ENCODE peak calls at places on chromosomes 13 and 19, in seven cellular contexts. One of them, this sample, is unnamed.

GRCh38 chr13:111857846-111858560 is 208.9 kb upstream of the SOX1 start:
- DNase-seq in cardiac muscle cell: no peak
- DNase-seq in SJSA1: no peak
- DNase-seq in transverse colon: no peak
- DNase-seq in A549: no peak
- DNase-seq in lower lobe of right lung: no peak
- DNase-seq in body of pancreas: no peak
- DNase-seq in this sample: no peak

GRCh38 chr19:5166262-5166661 is 174.3 kb downstream of the PTPRS start:
- DNase-seq in cardiac muscle cell: no peak
- DNase-seq in SJSA1: no peak
- DNase-seq in transverse colon: no peak
- DNase-seq in A549: peak; percentile 25
- DNase-seq in lower lobe of right lung: no peak
- DNase-seq in body of pancreas: no peak
- DNase-seq in this sample: no peak

GRCh38 chr13:45833663-45834062 is 17.9 kb downstream of the SIAH3 start:
- DNase-seq in cardiac muscle cell: no peak
- DNase-seq in SJSA1: no peak
- DNase-seq in transverse colon: no peak
- DNase-seq in A549: no peak
- DNase-seq in lower lobe of right lung: no peak
- DNase-seq in body of pancreas: peak; percentile 46
- DNase-seq in this sample: no peak

GRCh38 chr19:18086590-18087138 is at the start of gene IL12RB1:
- DNase-seq in cardiac muscle cell: no peak
- DNase-seq in SJSA1: no peak
- DNase-seq in transverse colon: peak; percentile 47
- DNase-seq in A549: no peak
- DNase-seq in lower lobe of right lung: peak; percentile 61
- DNase-seq in body of pancreas: peak; percentile 40
- DNase-seq in this sample: peak; percentile 53

GRCh38 chr13:31209172-31209818 is 9.5 kb downstream of the B3GLCT start:
- DNase-seq in cardiac muscle cell: peak; percentile 79
- DNase-seq in SJSA1: no peak
- DNase-seq in transverse colon: peak; percentile 11
- DNase-seq in A549: no peak
- DNase-seq in lower lobe of right lung: no peak
- DNase-seq in body of pancreas: peak; percentile 33
- DNase-seq in this sample: peak; percentile 64

GRCh38 chr19:46753420-46754155 is 7.3 kb upstream of the STRN4 start:
- DNase-seq in cardiac muscle cell: peak; percentile 68
- DNase-seq in SJSA1: no peak
- DNase-seq in transverse colon: peak; percentile 78
- DNase-seq in A549: peak; percentile 79
- DNase-seq in lower lobe of right lung: no peak
- DNase-seq in body of pancreas: peak; percentile 77
- DNase-seq in this sample: no peak

GRCh38 chr13:78121001-78121400 is 202.4 kb upstream of the EDNRB start:
- DNase-seq in cardiac muscle cell: no peak
- DNase-seq in SJSA1: no peak
- DNase-seq in transverse colon: no peak
- DNase-seq in A549: no peak
- DNase-seq in lower lobe of right lung: no peak
- DNase-seq in body of pancreas: no peak
- DNase-seq in this sample: no peak

GRCh38 chr19:35261356-35262100 is 7.2 kb upstream of the USF2 start:
- DNase-seq in cardiac muscle cell: no peak
- DNase-seq in SJSA1: peak; percentile 31
- DNase-seq in transverse colon: no peak
- DNase-seq in A549: no peak
- DNase-seq in lower lobe of right lung: no peak
- DNase-seq in body of pancreas: no peak
- DNase-seq in this sample: no peak

GRCh38 chr13:35501721-35502235 is 25.3 kb upstream of the MAB21L1 start:
- DNase-seq in cardiac muscle cell: no peak
- DNase-seq in SJSA1: no peak
- DNase-seq in transverse colon: no peak
- DNase-seq in A549: no peak
- DNase-seq in lower lobe of right lung: no peak
- DNase-seq in body of pancreas: no peak
- DNase-seq in this sample: no peak

GRCh38 chr13:33487575-33488243 is 202.2 kb upstream of the STARD13 start:
- DNase-seq in cardiac muscle cell: no peak
- DNase-seq in SJSA1: no peak
- DNase-seq in transverse colon: no peak
- DNase-seq in A549: no peak
- DNase-seq in lower lobe of right lung: no peak
- DNase-seq in body of pancreas: peak; percentile 27
- DNase-seq in this sample: no peak

GRCh38 chr19:13849991-13850909 is 26.7 kb upstream of the NANOS3 start:
- DNase-seq in cardiac muscle cell: peak; percentile 56
- DNase-seq in SJSA1: peak; percentile 84
- DNase-seq in transverse colon: peak; percentile 86
- DNase-seq in A549: no peak
- DNase-seq in lower lobe of right lung: peak; percentile 91
- DNase-seq in body of pancreas: peak; percentile 86
- DNase-seq in this sample: peak; percentile 96

GRCh38 chr19:12159773-12160414 is 3.0 kb upstream of the ZNF136 start:
- DNase-seq in cardiac muscle cell: no peak
- DNase-seq in SJSA1: no peak
- DNase-seq in transverse colon: no peak
- DNase-seq in A549: no peak
- DNase-seq in lower lobe of right lung: no peak
- DNase-seq in body of pancreas: no peak
- DNase-seq in this sample: no peak

GRCh38 chr13:47472516-47472915 is 528.6 kb downstream of the SUCLA2 start:
- DNase-seq in cardiac muscle cell: no peak
- DNase-seq in SJSA1: no peak
- DNase-seq in transverse colon: no peak
- DNase-seq in A549: no peak
- DNase-seq in lower lobe of right lung: no peak
- DNase-seq in body of pancreas: no peak
- DNase-seq in this sample: no peak

GRCh38 chr19:4647676-4648644 is 8.6 kb downstream of the TNFAIP8L1 start:
- DNase-seq in cardiac muscle cell: no peak
- DNase-seq in SJSA1: no peak
- DNase-seq in transverse colon: no peak
- DNase-seq in A549: no peak
- DNase-seq in lower lobe of right lung: no peak
- DNase-seq in body of pancreas: peak; percentile 20
- DNase-seq in this sample: peak; percentile 88

GRCh38 chr19:5037936-5038335 is 69.0 kb downstream of the KDM4B start:
- DNase-seq in cardiac muscle cell: no peak
- DNase-seq in SJSA1: peak; percentile 91
- DNase-seq in transverse colon: no peak
- DNase-seq in A549: no peak
- DNase-seq in lower lobe of right lung: no peak
- DNase-seq in body of pancreas: no peak
- DNase-seq in this sample: no peak

GRCh38 chr19:41137056-41137455 is 22.8 kb downstream of the CYP2F1 start:
- DNase-seq in cardiac muscle cell: no peak
- DNase-seq in SJSA1: no peak
- DNase-seq in transverse colon: no peak
- DNase-seq in A549: no peak
- DNase-seq in lower lobe of right lung: no peak
- DNase-seq in body of pancreas: no peak
- DNase-seq in this sample: no peak

GRCh38 chr13:64819081-64819480 is 2411.1 kb downstream of the PCDH9 start:
- DNase-seq in cardiac muscle cell: no peak
- DNase-seq in SJSA1: no peak
- DNase-seq in transverse colon: no peak
- DNase-seq in A549: no peak
- DNase-seq in lower lobe of right lung: no peak
- DNase-seq in body of pancreas: no peak
- DNase-seq in this sample: no peak

GRCh38 chr19:39385629-39386411 is 5.1 kb downstream of the PAF1 start:
- DNase-seq in cardiac muscle cell: no peak
- DNase-seq in SJSA1: no peak
- DNase-seq in transverse colon: no peak
- DNase-seq in A549: no peak
- DNase-seq in lower lobe of right lung: no peak
- DNase-seq in body of pancreas: no peak
- DNase-seq in this sample: peak; percentile 53

GRCh38 chr19:3350014-3350663 is 16.2 kb upstream of the NFIC start:
- DNase-seq in cardiac muscle cell: no peak
- DNase-seq in SJSA1: no peak
- DNase-seq in transverse colon: peak; percentile 68
- DNase-seq in A549: no peak
- DNase-seq in lower lobe of right lung: no peak
- DNase-seq in body of pancreas: peak; percentile 96
- DNase-seq in this sample: peak; percentile 3

GRCh38 chr13:34914416-34914815 is 27.7 kb upstream of the NBEA start:
- DNase-seq in cardiac muscle cell: no peak
- DNase-seq in SJSA1: no peak
- DNase-seq in transverse colon: no peak
- DNase-seq in A549: no peak
- DNase-seq in lower lobe of right lung: no peak
- DNase-seq in body of pancreas: no peak
- DNase-seq in this sample: no peak

GRCh38 chr19:41957838-41958366 is 1.2 kb downstream of the RABAC1 start:
- DNase-seq in cardiac muscle cell: peak; percentile 84
- DNase-seq in SJSA1: peak; percentile 75
- DNase-seq in transverse colon: peak; percentile 86
- DNase-seq in A549: peak; percentile 100
- DNase-seq in lower lobe of right lung: peak; percentile 81
- DNase-seq in body of pancreas: peak; percentile 86
- DNase-seq in this sample: peak; percentile 77

GRCh38 chr19:35731353-35731752 is 10.9 kb downstream of the IGFLR1 start:
- DNase-seq in cardiac muscle cell: no peak
- DNase-seq in SJSA1: no peak
- DNase-seq in transverse colon: no peak
- DNase-seq in A549: no peak
- DNase-seq in lower lobe of right lung: no peak
- DNase-seq in body of pancreas: no peak
- DNase-seq in this sample: no peak

GRCh38 chr13:30114586-30115256 is 192.6 kb downstream of the KATNAL1 start:
- DNase-seq in cardiac muscle cell: peak; percentile 93
- DNase-seq in SJSA1: peak; percentile 77
- DNase-seq in transverse colon: peak; percentile 95
- DNase-seq in A549: peak; percentile 60
- DNase-seq in lower lobe of right lung: peak; percentile 94
- DNase-seq in body of pancreas: peak; percentile 92
- DNase-seq in this sample: peak; percentile 97
- H3K4me3 ChIP-seq in cardiac muscle cell: peak overlapping the region; percentile 55
- H3K4me3 ChIP-seq in SJSA1: peak overlapping the region; percentile 76
- H3K4me3 ChIP-seq in transverse colon: peak overlapping the region; percentile 65
- H3K4me3 ChIP-seq in A549: peak overlapping the region; percentile 65
- H3K4me3 ChIP-seq in lower lobe of right lung: peak overlapping the region; percentile 56
- H3K4me3 ChIP-seq in body of pancreas: peak overlapping the region; percentile 26
- H3K4me3 ChIP-seq in this sample: peak overlapping the region; percentile 67

GRCh38 chr19:7652061-7652641 is 15.2 kb downstream of the STXBP2 start:
- DNase-seq in cardiac muscle cell: peak; percentile 85
- DNase-seq in SJSA1: peak; percentile 63
- DNase-seq in transverse colon: peak; percentile 89
- DNase-seq in A549: peak; percentile 75
- DNase-seq in lower lobe of right lung: peak; percentile 91
- DNase-seq in body of pancreas: peak; percentile 94
- DNase-seq in this sample: peak; percentile 68
- H3K4me3 ChIP-seq in cardiac muscle cell: no peak overlapping the region
- H3K4me3 ChIP-seq in SJSA1: no peak overlapping the region
- H3K4me3 ChIP-seq in transverse colon: peak overlapping the region; percentile 36
- H3K4me3 ChIP-seq in A549: peak overlapping the region; percentile 31
- H3K4me3 ChIP-seq in lower lobe of right lung: peak overlapping the region; percentile 31
- H3K4me3 ChIP-seq in body of pancreas: no peak overlapping the region
- H3K4me3 ChIP-seq in this sample: peak overlapping the region; percentile 9

GRCh38 chr13:40438999-40439797 is 227.2 kb downstream of the FOXO1 start:
- DNase-seq in cardiac muscle cell: no peak
- DNase-seq in SJSA1: no peak
- DNase-seq in transverse colon: no peak
- DNase-seq in A549: no peak
- DNase-seq in lower lobe of right lung: no peak
- DNase-seq in body of pancreas: peak; percentile 31
- DNase-seq in this sample: peak; percentile 70
- H3K4me3 ChIP-seq in cardiac muscle cell: no peak overlapping the region
- H3K4me3 ChIP-seq in SJSA1: no peak overlapping the region
- H3K4me3 ChIP-seq in transverse colon: no peak overlapping the region
- H3K4me3 ChIP-seq in A549: no peak overlapping the region
- H3K4me3 ChIP-seq in lower lobe of right lung: no peak overlapping the region
- H3K4me3 ChIP-seq in body of pancreas: no peak overlapping the region
- H3K4me3 ChIP-seq in this sample: no peak overlapping the region

DNA sequence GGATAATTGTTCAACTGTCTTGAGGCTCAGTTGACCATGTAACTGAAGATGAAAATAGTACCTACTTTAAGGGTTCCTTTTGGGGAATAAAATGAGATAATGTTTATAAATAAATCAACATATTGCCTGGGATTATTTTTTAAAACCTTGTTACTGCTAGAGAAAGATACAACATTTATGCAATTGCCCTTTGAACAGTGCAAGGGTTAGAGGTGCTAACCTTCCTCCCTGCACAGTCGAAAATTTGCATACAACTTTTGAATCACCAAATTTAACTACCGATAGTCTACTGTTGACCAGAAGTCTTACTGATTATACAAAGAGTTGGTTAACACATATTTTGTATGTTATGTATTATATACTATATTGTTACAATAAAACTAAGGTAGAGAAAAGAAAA is 750.0 kb downstream of the EFNB2 start:
- DNase-seq in cardiac muscle cell: no peak
- DNase-seq in SJSA1: no peak
- DNase-seq in transverse colon: no peak
- DNase-seq in A549: no peak
- DNase-seq in lower lobe of right lung: no peak
- DNase-seq in body of pancreas: no peak
- DNase-seq in this sample: no peak
- H3K4me3 ChIP-seq in cardiac muscle cell: no peak overlapping the region
- H3K4me3 ChIP-seq in SJSA1: no peak overlapping the region
- H3K4me3 ChIP-seq in transverse colon: no peak overlapping the region
- H3K4me3 ChIP-seq in A549: no peak overlapping the region
- H3K4me3 ChIP-seq in lower lobe of right lung: no peak overlapping the region
- H3K4me3 ChIP-seq in body of pancreas: no peak overlapping the region
- H3K4me3 ChIP-seq in this sample: no peak overlapping the region

GRCh38 chr19:57436392-57436791 is 1.3 kb downstream of the ZNF749 start:
- DNase-seq in cardiac muscle cell: no peak
- DNase-seq in SJSA1: no peak
- DNase-seq in transverse colon: no peak
- DNase-seq in A549: no peak
- DNase-seq in lower lobe of right lung: no peak
- DNase-seq in body of pancreas: no peak
- DNase-seq in this sample: no peak
- H3K4me3 ChIP-seq in cardiac muscle cell: peak overlapping the region; percentile 68
- H3K4me3 ChIP-seq in SJSA1: no peak overlapping the region
- H3K4me3 ChIP-seq in transverse colon: peak overlapping the region; percentile 86
- H3K4me3 ChIP-seq in A549: peak overlapping the region; percentile 85
- H3K4me3 ChIP-seq in lower lobe of right lung: peak overlapping the region; percentile 97
- H3K4me3 ChIP-seq in body of pancreas: no peak overlapping the region
- H3K4me3 ChIP-seq in this sample: no peak overlapping the region

DNA sequence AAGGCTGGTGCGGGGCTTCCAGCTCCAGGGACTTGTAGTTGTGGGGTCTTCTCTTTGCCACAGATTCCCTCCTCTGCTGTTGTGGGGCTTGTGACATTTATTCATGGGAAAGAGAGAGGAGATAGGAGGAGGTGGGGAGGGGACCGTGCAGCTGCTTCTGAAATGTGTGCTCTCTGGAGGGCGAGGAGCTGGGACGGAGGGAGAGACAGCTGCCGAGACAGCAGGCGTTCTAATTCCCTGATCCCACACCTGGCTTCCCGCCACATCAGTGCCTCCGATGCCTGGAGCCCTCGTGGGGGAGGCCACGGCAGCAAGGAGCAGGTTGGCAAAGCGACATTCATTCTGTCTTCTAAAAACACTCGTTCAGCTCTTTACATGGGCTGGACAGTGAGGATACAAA is 164.4 kb downstream of the USP12 start:
- DNase-seq in cardiac muscle cell: no peak
- DNase-seq in SJSA1: no peak
- DNase-seq in transverse colon: no peak
- DNase-seq in A549: no peak
- DNase-seq in lower lobe of right lung: no peak
- DNase-seq in body of pancreas: no peak
- DNase-seq in this sample: no peak
- H3K4me3 ChIP-seq in cardiac muscle cell: peak overlapping the region; percentile 16
- H3K4me3 ChIP-seq in SJSA1: no peak overlapping the region
- H3K4me3 ChIP-seq in transverse colon: peak overlapping the region; percentile 52
- H3K4me3 ChIP-seq in A549: no peak overlapping the region
- H3K4me3 ChIP-seq in lower lobe of right lung: peak overlapping the region; percentile 59
- H3K4me3 ChIP-seq in body of pancreas: peak overlapping the region; percentile 1
- H3K4me3 ChIP-seq in this sample: peak overlapping the region; percentile 21